ENCODE peak calls at places on chromosome 9, in nine cellular contexts. V, E, N, B, P, C, X, K and Y are unnamed samples.
A peak's percentile ranks its signal among the peaks of the same experiment; 100 is the strongest.

GRCh38 chr9:84736076-84736475 is 66.5 kb downstream of the NTRK2 start:
- DNase-seq in X (no peak), C (no peak), B (no peak), V (no peak), E (peak; percentile 19), N (no peak), K (no peak), P (no peak), Y (no peak)

GRCh38 chr9:104750185-104750762 is 2.8 kb downstream of the NIPSNAP3A start:
- DNase-seq in P (no peak), E (no peak), V (no peak), X (no peak), N (no peak), C (no peak), B (no peak), K (no peak), Y (no peak)

GRCh38 chr9:88749420-88749819 is 214.4 kb downstream of the NXNL2 start:
- DNase-seq in C (peak; percentile 86), N (peak; percentile 59), V (no peak), B (no peak), P (no peak), X (peak; percentile 33), E (peak; percentile 24), K (no peak), Y (no peak)

GRCh38 chr9:93114984-93115335 is 18.9 kb downstream of the CARD19 start:
- DNase-seq in N (no peak), C (no peak), X (no peak), V (peak; percentile 9), P (no peak), B (no peak), E (no peak), K (no peak), Y (no peak)

GRCh38 chr9:77016526-77017504 is 2.6 kb upstream of the FOXB2 start:
- DNase-seq in N (no peak), K (no peak), E (no peak), V (no peak), C (no peak), X (no peak), P (no peak), B (no peak), Y (no peak)

GRCh38 chr9:98095401-98095800 is 23.6 kb downstream of the TRIM14 start:
- DNase-seq in K (no peak), P (no peak), X (no peak), C (no peak), B (no peak), E (no peak), V (no peak), N (no peak), Y (no peak)

GRCh38 chr9:79800578-79800977 is 228.8 kb downstream of the TLE4 start:
- DNase-seq in B (no peak), C (peak; percentile 28), K (no peak), N (no peak), V (no peak), E (peak; percentile 23), P (no peak), X (no peak), Y (no peak)

GRCh38 chr9:33161589-33162132 is 5.5 kb downstream of the B4GALT1 start:
- DNase-seq in N (no peak), V (no peak), C (peak; percentile 63), B (no peak), K (no peak), E (no peak), X (no peak), P (no peak), Y (no peak)

GRCh38 chr9:79651251-79651795 is 79.6 kb downstream of the TLE4 start:
- DNase-seq in P (peak; percentile 20), B (no peak), C (no peak), K (no peak), N (no peak), V (no peak), E (peak; percentile 63), X (no peak), Y (no peak)

GRCh38 chr9:116842658-116843057 is 155.6 kb downstream of the TRIM32 start:
- DNase-seq in B (no peak), C (no peak), K (no peak), P (no peak), X (no peak), V (no peak), N (no peak), E (no peak), Y (no peak)

GRCh38 chr9:98678244-98678842 is 30.4 kb downstream of the GABBR2 start:
- DNase-seq in N (no peak), C (no peak), P (no peak), V (no peak), B (no peak), E (no peak), K (no peak), X (no peak), Y (peak; percentile 23)

GRCh38 chr9:117869287-117869686 is 165.1 kb downstream of the TLR4 start:
- DNase-seq in N (no peak), B (no peak), K (no peak), V (no peak), X (no peak), C (no peak), P (no peak), E (no peak), Y (no peak)

GRCh38 chr9:112233769-112234168 is 58.7 kb upstream of the SUSD1 start:
- DNase-seq in C (peak; percentile 82), E (peak; percentile 22), P (no peak), V (no peak), N (peak; percentile 79), K (no peak), X (peak; percentile 12), B (no peak), Y (no peak)

GRCh38 chr9:127921592-127922120 is 4.8 kb upstream of the ST6GALNAC4 start:
- DNase-seq in P (peak; percentile 42), C (peak; percentile 66), V (peak; percentile 79), N (no peak), X (peak; percentile 67), B (peak; percentile 43), E (peak; percentile 46), K (peak; percentile 81), Y (peak; percentile 76)

GRCh38 chr9:34552606-34552981 is 29.8 kb upstream of the ENHO start:
- DNase-seq in C (no peak), K (no peak), B (no peak), P (no peak), V (no peak), E (no peak), N (no peak), X (peak; percentile 11), Y (no peak)

GRCh38 chr9:108212179-108212578 is 643.6 kb downstream of the ACTL7B start:
- DNase-seq in X (no peak), K (no peak), E (no peak), N (no peak), P (no peak), V (no peak), C (peak; percentile 30), B (peak; percentile 5), Y (no peak)

GRCh38 chr9:17005085-17005484 is 129.8 kb upstream of the CNTLN start:
- DNase-seq in X (peak; percentile 23), C (peak; percentile 84), P (peak; percentile 69), K (no peak), N (no peak), V (no peak), B (no peak), E (peak; percentile 77), Y (no peak)

GRCh38 chr9:10366171-10366779 is 246.5 kb downstream of the PTPRD start:
- DNase-seq in E (peak; percentile 30), N (no peak), X (no peak), V (no peak), B (no peak), K (no peak), C (peak; percentile 22), P (peak; percentile 62), Y (no peak)

GRCh38 chr9:107422189-107422802 is 67.3 kb downstream of the KLF4 start:
- DNase-seq in C (peak; percentile 73), N (no peak), B (peak; percentile 37), P (peak; percentile 64), V (peak; percentile 81), K (no peak), E (peak; percentile 55), X (peak; percentile 54), Y (no peak)

GRCh38 chr9:71758277-71758676 is 10.0 kb downstream of the CEMIP2 start:
- DNase-seq in P (no peak), N (no peak), X (no peak), K (no peak), E (no peak), B (no peak), V (no peak), C (no peak), Y (no peak)

GRCh38 chr9:134623408-134624066 is 18.1 kb upstream of the COL5A1 start:
- DNase-seq in V (peak; percentile 45), P (no peak), B (no peak), N (no peak), E (no peak), C (no peak), K (no peak), X (peak; percentile 2), Y (no peak)

GRCh38 chr9:128438343-128439109 is 17.3 kb upstream of the ODF2 start:
- DNase-seq in K (peak; percentile 87), E (peak; percentile 63), C (peak; percentile 84), B (peak; percentile 72), V (peak; percentile 90), P (peak; percentile 72), X (peak; percentile 68), N (no peak), Y (peak; percentile 64)

GRCh38 chr9:125532812-125533594 is 174.0 kb downstream of the MAPKAP1 start:
- DNase-seq in K (no peak), X (no peak), E (no peak), C (no peak), V (no peak), N (no peak), P (no peak), B (no peak), Y (no peak)

GRCh38 chr9:89814340-89815040 is 209.7 kb downstream of the GADD45G start:
- DNase-seq in K (no peak), X (no peak), P (peak; percentile 63), V (no peak), B (peak; percentile 46), C (no peak), E (peak; percentile 57), N (no peak), Y (peak; percentile 11)

GRCh38 chr9:72828281-72828731 is 124.5 kb downstream of the ALDH1A1 start:
- DNase-seq in K (no peak), P (no peak), B (no peak), C (peak; percentile 35), N (peak; percentile 13), V (no peak), E (no peak), X (no peak), Y (no peak)

GRCh38 chr9:120593250-120593954 is 13.4 kb upstream of the CDK5RAP2 start:
- DNase-seq in B (no peak), V (no peak), X (no peak), N (no peak), E (no peak), C (no peak), K (no peak), P (no peak), Y (no peak)

GRCh38 chr9:98315551-98316060 is 60.2 kb upstream of the TBC1D2 start:
- DNase-seq in V (peak; percentile 79), B (peak; percentile 66), C (peak; percentile 84), N (no peak), E (peak; percentile 78), K (peak; percentile 79), X (peak; percentile 40), P (peak; percentile 77), Y (peak; percentile 86)

GRCh38 chr9:77648458-77649108 is 461 bp upstream of the GNA14 start:
- DNase-seq in E (peak; percentile 10), N (no peak), V (peak; percentile 58), C (peak; percentile 36), P (peak; percentile 71), B (peak; percentile 66), K (no peak), X (no peak), Y (no peak)

GRCh38 chr9:102087141-102087540 is 348.7 kb upstream of the GRIN3A start:
- DNase-seq in P (no peak), C (no peak), V (no peak), N (no peak), K (no peak), B (no peak), X (no peak), E (no peak), Y (no peak)

GRCh38 chr9:75149841-75150241 is 61.5 kb downstream of the OSTF1 start:
- DNase-seq in E (no peak), B (no peak), N (no peak), X (no peak), V (no peak), C (no peak), P (no peak), K (no peak), Y (no peak)

GRCh38 chr9:91820126-91820750 is 129.8 kb downstream of the ROR2 start:
- DNase-seq in X (no peak), V (no peak), B (no peak), E (no peak), N (no peak), C (no peak), P (no peak), K (no peak), Y (no peak)